ENCODE peak calls at places on chromosomes 4 and X, in six cellular contexts. E is dorsolateral prefrontal cortex, K is lung, H is kidney, F is pancreas, B is keratinocyte. R is an unnamed sample.

GRCh38 chrX:115912372-115912897 is 258.1 kb upstream of the AGTR2 start:
- DNase-seq in H (no peak), K (no peak), E (no peak), B (no peak), F (no peak), R (no peak)

GRCh38 chrX:34655496-34656258 is 1.4 kb downstream of the TMEM47 start:
- DNase-seq in F (no peak), H (no peak), E (no peak), B (no peak), K (no peak), R (no peak)

GRCh38 chrX:155027509-155028066 is 944 bp downstream of the FUNDC2 start:
- DNase-seq in F (no peak), H (no peak), B (no peak), K (no peak), E (no peak), R (peak; percentile 8)

GRCh38 chr4:131258361-131258760 is 1890.7 kb upstream of the PCDH10 start:
- DNase-seq in H (no peak), K (no peak), F (no peak), B (no peak), E (no peak), R (no peak)

GRCh38 chr4:6523251-6523650 is 50.8 kb upstream of the PPP2R2C start:
- DNase-seq in K (no peak), H (no peak), B (no peak), F (no peak), E (no peak), R (no peak)

GRCh38 chrX:20414781-20415445 is 148.2 kb upstream of the RPS6KA3 start:
- DNase-seq in E (no peak), B (no peak), F (no peak), K (no peak), H (no peak), R (no peak)

GRCh38 chr4:108054025-108054424 is 64.3 kb downstream of the HADH start:
- DNase-seq in F (no peak), K (no peak), B (no peak), H (no peak), E (no peak), R (no peak)

GRCh38 chrX:132331532-132331931 is 112.3 kb upstream of the RAP2C start:
- DNase-seq in H (no peak), F (no peak), E (no peak), B (no peak), K (no peak), R (no peak)

GRCh38 chr4:102754044-102754443 is 6.7 kb downstream of the MANBA start:
- DNase-seq in F (no peak), E (no peak), K (no peak), H (no peak), B (no peak), R (no peak)

GRCh38 chrX:123884809-123885408 is 25.1 kb downstream of the XIAP start:
- DNase-seq in H (no peak), B (peak; percentile 17), E (no peak), K (peak; percentile 16), F (no peak), R (peak; percentile 12)

GRCh38 chr4:177393236-177393635 is 49.0 kb downstream of the AGA start:
- DNase-seq in B (no peak), H (no peak), F (no peak), K (no peak), E (no peak), R (no peak)

GRCh38 chr4:2291705-2292651 is 30.1 kb upstream of the MXD4 start:
- DNase-seq in H (peak; percentile 72), B (no peak), K (no peak), F (no peak), E (no peak), R (no peak)

GRCh38 chr4:169147217-169147616 is 123.5 kb downstream of the SH3RF1 start:
- DNase-seq in E (no peak), B (no peak), H (no peak), K (no peak), F (no peak), R (no peak)

GRCh38 chr4:147482281-147482680 is 1.4 kb downstream of the EDNRA start:
- DNase-seq in B (no peak), K (no peak), H (no peak), E (no peak), F (no peak), R (no peak)

GRCh38 chrX:148611993-148612392 is 111.6 kb downstream of the AFF2 start:
- DNase-seq in E (no peak), H (no peak), F (no peak), B (no peak), K (no peak), R (no peak)

GRCh38 chrX:21933077-21933476 is 7.4 kb upstream of the SMS start:
- DNase-seq in E (no peak), H (no peak), B (no peak), F (no peak), K (no peak), R (no peak)

GRCh38 chrX:21934414-21934813 is 6.1 kb upstream of the SMS start:
- DNase-seq in E (no peak), B (peak; percentile 55), H (no peak), F (no peak), K (no peak), R (no peak)

GRCh38 chrX:21932277-21932996 is 8.1 kb upstream of the SMS start:
- DNase-seq in B (no peak), F (no peak), H (no peak), E (no peak), K (no peak), R (no peak)

GRCh38 chrX:21929209-21929608 is 11.3 kb upstream of the SMS start:
- DNase-seq in F (no peak), B (no peak), K (no peak), E (no peak), H (no peak), R (no peak)

DNA sequence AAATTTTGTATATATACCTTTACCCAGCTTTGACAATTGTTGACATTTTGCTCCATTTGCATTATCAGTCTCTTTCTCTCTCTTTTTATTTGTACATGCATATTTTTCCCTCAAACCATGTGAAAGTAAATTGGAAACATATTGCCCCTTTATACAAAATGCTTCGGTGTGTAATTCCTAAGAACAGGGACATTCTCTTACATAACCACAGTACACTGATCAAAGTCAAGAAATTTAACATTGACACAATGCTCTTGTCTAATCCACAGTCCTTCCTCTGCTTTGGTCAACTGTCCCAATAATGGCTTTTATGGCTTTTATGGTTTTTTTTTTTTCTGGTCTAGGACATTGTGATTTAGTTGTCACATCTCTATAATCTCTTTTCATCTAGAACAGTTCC is 9.5 kb upstream of the SMS start:
- DNase-seq in F (no peak), B (no peak), K (no peak), H (no peak), E (no peak), R (no peak)
- H3K27ac ChIP-seq in F (no peak overlapping the region), B (no peak overlapping the region), K (no peak overlapping the region), H (no peak overlapping the region), E (no peak overlapping the region), R (no peak overlapping the region)

DNA sequence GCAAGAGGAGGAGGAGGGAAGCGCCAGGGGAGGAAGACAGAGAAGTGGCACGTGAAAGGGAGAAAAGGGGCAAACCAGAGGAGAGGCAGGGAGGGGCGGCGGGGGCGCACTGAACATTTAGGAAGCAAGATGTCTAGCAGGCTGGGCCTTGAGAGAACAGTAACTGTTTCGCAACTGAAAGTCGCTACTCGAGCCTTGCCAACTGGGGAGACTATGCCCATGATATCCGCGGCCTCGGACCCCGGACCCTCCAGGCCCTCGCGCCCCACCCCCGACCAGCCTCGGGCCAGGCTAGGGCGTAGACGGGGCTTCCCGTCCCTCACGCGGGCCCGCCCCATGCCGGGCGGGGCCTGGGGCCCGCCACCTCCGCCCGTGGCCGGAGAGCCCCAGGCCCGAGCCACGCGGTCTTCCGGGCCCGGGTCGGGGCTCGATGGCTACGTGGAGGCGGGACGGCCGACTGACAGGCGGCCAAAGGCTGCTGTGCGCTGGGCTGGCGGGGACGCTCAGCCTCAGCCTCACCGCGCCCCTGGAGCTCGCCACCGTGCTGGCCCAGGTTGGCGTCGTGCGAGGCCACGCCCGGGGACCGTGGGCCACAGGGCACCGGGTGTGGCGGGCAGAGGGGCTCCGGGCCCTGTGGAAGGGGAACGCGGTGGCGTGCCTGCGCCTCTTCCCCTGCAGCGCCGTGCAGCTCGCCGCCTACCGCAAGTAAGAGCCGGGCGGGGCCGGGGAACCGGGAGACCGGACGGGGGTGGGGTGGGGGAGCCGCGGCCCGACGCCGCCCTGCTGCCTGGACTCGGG is at the start of gene SLC25A43:
- DNase-seq in E (no peak), B (no peak), H (peak; percentile 81), F (peak; percentile 46), K (peak; percentile 39), R (no peak)
- H3K4me3 ChIP-seq in E (peak within 1 kb of the TSS; percentile 65), B (peak within 1 kb of the TSS; percentile 77), H (peak within 1 kb of the TSS; percentile 56), F (peak within 1 kb of the TSS; percentile 51), K (peak within 1 kb of the TSS; percentile 77), R (peak within 1 kb of the TSS; percentile 55)

DNA sequence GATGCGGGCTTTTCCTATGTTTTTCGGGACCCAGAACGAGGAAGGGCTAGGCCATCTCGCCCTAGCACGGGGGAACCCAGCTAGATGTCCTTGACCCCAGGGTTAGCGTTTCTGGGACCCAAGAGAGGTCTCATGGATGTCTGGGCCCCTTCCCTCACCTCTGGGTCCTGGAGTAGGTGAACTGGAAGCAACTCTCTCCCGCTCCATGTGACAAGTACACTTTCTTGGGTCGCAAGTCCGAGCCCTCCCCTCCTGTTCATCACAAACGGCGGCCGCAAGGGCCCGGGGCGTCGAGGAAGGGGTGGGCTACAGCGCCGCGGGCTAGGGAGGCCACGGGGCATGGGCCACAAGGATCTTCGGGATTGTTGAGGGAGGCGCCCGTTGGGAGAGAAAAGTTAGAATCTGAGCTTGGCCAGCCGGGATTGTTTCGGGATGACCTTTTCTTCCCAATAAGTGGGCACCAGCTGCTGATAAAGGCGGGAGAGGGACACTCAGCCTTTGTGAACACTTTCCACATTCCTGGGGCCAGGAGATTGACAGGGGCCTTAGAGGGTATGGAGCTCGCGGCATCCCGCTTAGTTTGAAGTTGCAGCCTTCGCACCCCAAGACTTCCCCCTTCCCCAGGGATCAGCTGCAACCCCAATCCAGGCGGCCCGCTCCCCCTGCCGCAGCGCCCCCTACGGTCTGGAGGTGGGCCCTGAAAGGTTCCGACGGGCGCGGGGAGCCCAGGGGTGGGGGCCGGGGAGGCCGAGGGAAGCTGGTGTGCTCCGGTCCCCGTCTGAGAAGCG is 137.0 kb upstream of the ZIC3 start:
- DNase-seq in K (no peak), E (no peak), H (peak; percentile 52), F (no peak), B (no peak), R (no peak)
- TF ChIP-seq CTCF in K (no peak), E (no peak), H (no peak), F (no peak), B (no peak), R (no peak)

GRCh38 chr4:174398728-174399127 is 115.0 kb downstream of the CEP44 start:
- DNase-seq in H (no peak), B (no peak), F (no peak), E (no peak), K (no peak), R (no peak)
- H3K27ac ChIP-seq in H (no peak overlapping the region), B (peak overlapping the region; percentile 25), F (no peak overlapping the region), E (no peak overlapping the region), K (no peak overlapping the region), R (no peak overlapping the region)

GRCh38 chr4:138255917-138256597 is 13.9 kb upstream of the SLC7A11 start:
- DNase-seq in B (no peak), K (no peak), H (no peak), E (no peak), F (no peak), R (no peak)
- H3K4me3 ChIP-seq in B (no peak overlapping the region), K (no peak overlapping the region), H (no peak overlapping the region), E (no peak overlapping the region), F (no peak overlapping the region), R (no peak overlapping the region)

DNA sequence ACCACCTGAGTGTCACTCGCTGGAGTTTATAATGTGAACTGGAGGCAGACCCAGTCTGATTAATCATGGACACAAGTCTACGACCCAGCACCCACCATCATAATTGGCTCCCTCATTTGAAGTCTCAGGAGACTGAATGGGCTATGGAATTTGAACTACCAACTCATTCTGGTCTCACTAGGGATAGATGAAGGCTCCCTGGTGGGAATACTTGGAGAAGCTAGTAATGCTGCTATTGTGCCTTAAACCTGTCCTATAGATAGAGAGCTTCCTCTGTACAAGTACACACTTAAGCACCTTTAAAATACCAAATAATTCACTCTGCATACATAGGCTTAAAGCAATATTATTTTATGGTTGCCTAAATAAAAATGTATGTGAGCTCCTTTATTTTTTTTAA is 90.8 kb upstream of the SMARCAD1 start:
- DNase-seq in E (no peak), B (no peak), F (no peak), K (no peak), H (no peak), R (no peak)
- TF ChIP-seq CTCF in E (no peak), B (no peak), F (no peak), K (no peak), H (no peak), R (no peak)

R was measured in prostate gland.